ENCODE peak calls at places on chromosomes 5 and 9, in five cellular contexts. Z is NCI-H460; C is fibroblast of lung; M is ELR; N is stimulated activated CD4-positive, alpha-beta T cell treated with anti-CD3 and anti-CD28 coated beads, Interleukin-4, amount 100 ng/mL, for 1 hour. I is an unnamed sample.

GRCh38 chr9:114779352-114779845 is 26.4 kb downstream of the TNFSF15 start:
- DNase-seq in Z (no peak), C (peak), M (no peak), N (no peak), I (no peak)

GRCh38 chr9:114613087-114613486 is 2.0 kb downstream of the TMEM268 start:
- DNase-seq in Z (no peak), C (no peak), M (no peak), N (no peak), I (no peak)

GRCh38 chr5:178196986-178197385 is 7.3 kb upstream of the HNRNPAB start:
- DNase-seq in Z (no peak), C (no peak), M (peak), N (no peak), I (no peak)

GRCh38 chr5:32095261-32095671 is 78.9 kb downstream of the GOLPH3 start:
- DNase-seq in Z (no peak), C (peak), M (no peak), N (no peak), I (no peak)

GRCh38 chr5:88837222-88837621 is 45.8 kb downstream of the MEF2C start:
- DNase-seq in Z (no peak), C (no peak), M (no peak), N (no peak), I (no peak)

GRCh38 chr5:137412136-137412535 is 87.0 kb downstream of the SPOCK1 start:
- DNase-seq in Z (no peak), C (no peak), M (no peak), N (no peak), I (no peak)

GRCh38 chr5:6436715-6437340 is 11.8 kb upstream of the UBE2QL1 start:
- DNase-seq in Z (no peak), C (no peak), M (peak), N (no peak), I (no peak)

GRCh38 chr5:67815455-67816391 is 399.8 kb upstream of the PIK3R1 start:
- DNase-seq in Z (no peak), C (peak), M (no peak), N (no peak), I (no peak)

GRCh38 chr9:4356306-4356705 is 56.4 kb upstream of the GLIS3 start:
- DNase-seq in Z (no peak), C (no peak), M (no peak), N (no peak), I (no peak)

GRCh38 chr9:97918641-97919040 is 3.7 kb downstream of the TRMO start:
- DNase-seq in Z (no peak), C (no peak), M (no peak), N (no peak), I (no peak)

GRCh38 chr9:107738789-107739188 is 249.2 kb upstream of the KLF4 start:
- DNase-seq in Z (no peak), C (peak), M (peak), N (no peak), I (no peak)

GRCh38 chr5:40006260-40006659 is 581.5 kb upstream of the DAB2 start:
- DNase-seq in Z (no peak), C (no peak), M (no peak), N (no peak), I (no peak)

GRCh38 chr5:124932791-124933600 is 186.6 kb upstream of the ZNF608 start:
- DNase-seq in Z (no peak), C (peak), M (peak), N (no peak), I (no peak)

GRCh38 chr9:136132500-136133050 is 13.9 kb upstream of the TMEM250 start:
- DNase-seq in Z (no peak), C (no peak), M (no peak), N (no peak), I (no peak)

GRCh38 chr5:100469780-100470179 is 65.4 kb upstream of the FAM174A start:
- DNase-seq in Z (no peak), C (no peak), M (no peak), N (no peak), I (no peak)

I was measured in B cell.